ENCODE peak calls at places on chromosomes 3 and 15, in eight cellular contexts. S is neural progenitor cell, V is left ventricle myocardium inferior, B is HL-60, W is RWPE1, R is colonic mucosa, E is H9, J is A673. Q is an unnamed sample.
A peak's percentile ranks its signal among the peaks of the same experiment; 100 is the strongest.

GRCh38 chr3:94115482-94115881 is 52.6 kb downstream of the NSUN3 start:
- DNase-seq in E (no peak), B (no peak), W (peak; percentile 26), V (no peak), J (peak; percentile 73), S (peak; percentile 33), R (no peak), Q (no peak)

GRCh38 chr3:153734777-153735551 is 386.2 kb upstream of the ARHGEF26 start:
- DNase-seq in R (peak; percentile 47), B (no peak), V (no peak), W (peak; percentile 32), J (no peak), S (no peak), E (no peak), Q (no peak)

GRCh38 chr15:31486506-31486905 is 159.9 kb downstream of the KLF13 start:
- DNase-seq in E (peak; percentile 26), S (peak; percentile 53), V (no peak), J (no peak), W (no peak), R (no peak), B (no peak), Q (no peak)

GRCh38 chr3:132318451-132318850 is 1.2 kb downstream of the ACP3 start:
- DNase-seq in B (no peak), J (no peak), W (peak; percentile 30), V (no peak), R (no peak), E (no peak), S (no peak), Q (no peak)

GRCh38 chr3:108820586-108820985 is 2.0 kb upstream of the TRAT1 start:
- DNase-seq in J (no peak), S (no peak), B (no peak), R (no peak), E (no peak), W (no peak), V (no peak), Q (no peak)

GRCh38 chr3:13379191-13379830 is 40.8 kb downstream of the NUP210 start:
- DNase-seq in E (no peak), S (no peak), W (peak; percentile 5), V (no peak), R (no peak), B (no peak), J (no peak), Q (peak; percentile 97)

GRCh38 chr3:185381321-185381720 is 18.4 kb downstream of the MAP3K13 start:
- DNase-seq in E (no peak), W (no peak), R (no peak), B (no peak), V (no peak), S (no peak), J (no peak), Q (no peak)

GRCh38 chr3:16304065-16305010 is 39.3 kb downstream of the OXNAD1 start:
- DNase-seq in E (no peak), W (no peak), B (no peak), R (no peak), J (no peak), V (no peak), S (no peak), Q (no peak)

GRCh38 chr3:101117473-101117872 is 124.3 kb upstream of the ABI3BP start:
- DNase-seq in R (no peak), J (no peak), B (no peak), E (no peak), V (no peak), S (no peak), W (no peak), Q (no peak)

GRCh38 chr3:60079076-60079475 is 1029.3 kb upstream of the CFAP20DC start:
- DNase-seq in B (no peak), W (no peak), V (no peak), J (no peak), E (peak; percentile 36), S (peak; percentile 8), R (no peak), Q (no peak)

GRCh38 chr3:142577701-142578308 is 728 bp downstream of the ATR start:
- DNase-seq in S (no peak), V (no peak), E (no peak), W (no peak), J (peak; percentile 31), R (no peak), B (no peak), Q (peak; percentile 73)

GRCh38 chr15:51332211-51333147 is 5.9 kb downstream of the CYP19A1 start:
- DNase-seq in E (no peak), B (peak; percentile 80), V (no peak), S (no peak), J (no peak), W (no peak), R (no peak), Q (peak; percentile 73)

GRCh38 chr3:122493296-122493695 is 21.4 kb downstream of the KPNA1 start:
- DNase-seq in W (no peak), E (no peak), V (no peak), S (no peak), R (no peak), B (no peak), J (no peak), Q (peak; percentile 79)

GRCh38 chr15:99429681-99430081 is 136.1 kb upstream of the MEF2A start:
- DNase-seq in B (no peak), J (no peak), V (peak; percentile 9), W (no peak), R (no peak), E (no peak), S (no peak), Q (no peak)

GRCh38 chr15:47945869-47946666 is 174.7 kb upstream of the SLC24A5 start:
- DNase-seq in E (no peak), V (no peak), J (peak; percentile 51), R (no peak), B (no peak), W (no peak), S (no peak), Q (no peak)

GRCh38 chr15:58292761-58293175 is 139.0 kb upstream of the LIPC start:
- DNase-seq in W (no peak), B (no peak), E (no peak), R (no peak), S (no peak), J (no peak), V (no peak), Q (no peak)

GRCh38 chr3:81302045-81302444 is 459.4 kb downstream of the GBE1 start:
- DNase-seq in W (peak; percentile 19), R (peak; percentile 29), E (peak; percentile 31), J (peak; percentile 71), V (no peak), B (no peak), S (peak; percentile 58), Q (peak; percentile 90)

GRCh38 chr15:41984622-41985021 is 12.3 kb upstream of the EHD4 start:
- DNase-seq in S (no peak), E (no peak), B (no peak), W (no peak), R (no peak), V (no peak), J (no peak), Q (no peak)

GRCh38 chr15:41981373-41982132 is 9.2 kb upstream of the EHD4 start:
- DNase-seq in S (no peak), V (no peak), J (no peak), E (no peak), R (no peak), W (no peak), B (no peak), Q (peak; percentile 80)

GRCh38 chr15:41983621-41984571 is 11.5 kb upstream of the EHD4 start:
- DNase-seq in J (no peak), W (no peak), V (no peak), E (no peak), R (no peak), S (no peak), B (no peak), Q (peak; percentile 19)

GRCh38 chr15:41982133-41982930 is 10.0 kb upstream of the EHD4 start:
- DNase-seq in R (no peak), V (no peak), S (no peak), B (no peak), E (no peak), W (no peak), J (no peak), Q (peak; percentile 42)

GRCh38 chr15:41983221-41983620 is 10.9 kb upstream of the EHD4 start:
- DNase-seq in S (no peak), R (no peak), B (no peak), E (no peak), J (no peak), W (no peak), V (no peak), Q (peak; percentile 63)
- TF ChIP-seq CTCF in S (no peak), R (no peak), B (no peak), E (peak; percentile 31), J (no peak), W (no peak), V (no peak), Q (no peak)

DNA sequence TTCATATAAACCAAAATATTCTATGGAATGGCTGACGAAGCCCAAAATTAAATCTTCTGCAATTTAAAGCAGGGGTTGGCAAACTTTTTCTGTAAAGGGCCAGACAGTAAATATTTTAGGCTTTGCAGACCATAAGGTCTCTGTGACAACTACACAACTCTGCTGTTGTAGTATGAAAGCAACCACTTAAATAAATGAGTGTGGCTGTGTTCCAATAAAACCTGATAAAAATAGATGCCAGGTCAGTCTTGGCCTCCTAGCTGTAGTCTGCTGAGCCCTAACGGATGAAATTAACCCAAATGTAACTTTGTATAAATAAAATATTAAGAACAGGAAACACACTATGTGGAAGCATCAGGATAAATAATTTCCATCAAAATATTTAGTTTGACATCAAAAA is 104.2 kb downstream of the FBXL22 start:
- DNase-seq in B (no peak), E (no peak), R (no peak), V (no peak), S (no peak), W (no peak), J (no peak), Q (no peak)
- H3K27ac ChIP-seq in B (no peak overlapping the region), E (no peak overlapping the region), R (no peak overlapping the region), V (peak overlapping the region; percentile 22), S (no peak overlapping the region), W (no peak overlapping the region), J (no peak overlapping the region), Q (no peak overlapping the region)

GRCh38 chr3:14431556-14431927 is 29.1 kb downstream of the SLC6A6 start:
- DNase-seq in J (no peak), E (no peak), V (no peak), W (no peak), R (no peak), S (no peak), B (peak; percentile 54), Q (no peak)
- TF ChIP-seq CTCF in J (peak; percentile 12), E (peak; percentile 34), V (no peak), W (no peak), R (no peak), S (no peak), B (no peak), Q (no peak)

GRCh38 chr3:149551500-149551899 is 77.0 kb downstream of the TM4SF4 start:
- DNase-seq in B (no peak), V (no peak), J (no peak), E (no peak), R (no peak), W (no peak), S (no peak), Q (no peak)

GRCh38 chr3:149554826-149555225 is 80.3 kb downstream of the TM4SF4 start:
- DNase-seq in J (peak; percentile 53), W (peak; percentile 61), S (no peak), V (no peak), E (no peak), B (no peak), R (peak; percentile 57), Q (peak; percentile 53)

GRCh38 chr3:149555941-149556340 is 81.4 kb downstream of the TM4SF4 start:
- DNase-seq in J (peak; percentile 46), W (no peak), S (no peak), R (no peak), B (no peak), E (no peak), V (peak; percentile 50), Q (no peak)

GRCh38 chr3:149552700-149553099 is 78.2 kb downstream of the TM4SF4 start:
- DNase-seq in J (no peak), S (no peak), R (no peak), E (no peak), B (no peak), W (no peak), V (no peak), Q (no peak)

GRCh38 chr3:149553781-149554451 is 79.4 kb downstream of the TM4SF4 start:
- DNase-seq in J (no peak), R (no peak), E (no peak), V (peak; percentile 39), B (no peak), S (no peak), W (no peak), Q (no peak)
- H3K27ac ChIP-seq in J (no peak overlapping the region), R (peak overlapping the region; percentile 54), E (no peak overlapping the region), V (peak overlapping the region; percentile 81), B (no peak overlapping the region), S (peak overlapping the region; percentile 64), W (no peak overlapping the region), Q (peak overlapping the region; percentile 91)

Q was measured in osteoblast.